ENCODE peak calls at places on chromosomes 11 and 22, in four cellular contexts. P is fibroblast of lung, I is PC-3, D is thyroid gland. G is an unnamed sample.
A peak's percentile ranks its signal among the peaks of the same experiment; 100 is the strongest.

GRCh38 chr22:28931844-28932561 is 48.6 kb downstream of the ZNRF3 start:
- DNase-seq in I (no peak), D (no peak), P (no peak), G (no peak)

GRCh38 chr11:83011333-83012167 is 60.1 kb downstream of the RAB30 start:
- DNase-seq in D (no peak), P (peak; percentile 49), I (no peak), G (no peak)

GRCh38 chr11:48019230-48019584 is 38.8 kb downstream of the PTPRJ start:
- DNase-seq in P (peak; percentile 30), I (no peak), D (peak; percentile 31), G (no peak)

GRCh38 chr11:78820722-78821121 is 246.1 kb upstream of the NARS2 start:
- DNase-seq in D (peak; percentile 82), P (no peak), I (no peak), G (no peak)

GRCh38 chr11:66248903-66249302 is 19.5 kb upstream of the RAB1B start:
- DNase-seq in I (no peak), D (no peak), P (no peak), G (no peak)

GRCh38 chr11:41074318-41074717 is 385.1 kb downstream of the LRRC4C start:
- DNase-seq in P (no peak), I (no peak), D (no peak), G (no peak)

GRCh38 chr11:93131709-93132108 is 66.1 kb downstream of the SLC36A4 start:
- DNase-seq in P (no peak), I (peak; percentile 8), D (no peak), G (no peak)

GRCh38 chr11:71300187-71300586 is 47.8 kb upstream of the SHANK2 start:
- DNase-seq in I (no peak), P (no peak), D (no peak), G (no peak)

GRCh38 chr11:27611946-27612455 is 88.3 kb downstream of the BDNF start:
- DNase-seq in D (no peak), P (no peak), I (no peak), G (no peak)

GRCh38 chr11:41281131-41281742 is 178.2 kb downstream of the LRRC4C start:
- DNase-seq in P (peak; percentile 91), I (peak; percentile 43), D (no peak), G (no peak)

GRCh38 chr11:19660076-19660475 is 52.6 kb upstream of the NAV2 start:
- DNase-seq in I (peak; percentile 97), D (peak; percentile 78), P (peak; percentile 81), G (no peak)

GRCh38 chr11:6705905-6706535 is 22.9 kb upstream of the MRPL17 start:
- DNase-seq in I (peak; percentile 64), D (peak; percentile 45), P (peak; percentile 37), G (no peak)

GRCh38 chr11:112652786-112653390 is 308.3 kb upstream of the NCAM1 start:
- DNase-seq in D (no peak), I (no peak), P (peak; percentile 70), G (no peak)

GRCh38 chr11:112658521-112658920 is 302.7 kb upstream of the NCAM1 start:
- DNase-seq in D (no peak), P (no peak), I (no peak), G (no peak)

GRCh38 chr11:112656772-112657428 is 304.3 kb upstream of the NCAM1 start:
- DNase-seq in I (peak; percentile 12), D (no peak), P (peak; percentile 88), G (no peak)

GRCh38 chr11:112659185-112659584 is 302.0 kb upstream of the NCAM1 start:
- DNase-seq in P (no peak), I (no peak), D (no peak), G (no peak)

DNA sequence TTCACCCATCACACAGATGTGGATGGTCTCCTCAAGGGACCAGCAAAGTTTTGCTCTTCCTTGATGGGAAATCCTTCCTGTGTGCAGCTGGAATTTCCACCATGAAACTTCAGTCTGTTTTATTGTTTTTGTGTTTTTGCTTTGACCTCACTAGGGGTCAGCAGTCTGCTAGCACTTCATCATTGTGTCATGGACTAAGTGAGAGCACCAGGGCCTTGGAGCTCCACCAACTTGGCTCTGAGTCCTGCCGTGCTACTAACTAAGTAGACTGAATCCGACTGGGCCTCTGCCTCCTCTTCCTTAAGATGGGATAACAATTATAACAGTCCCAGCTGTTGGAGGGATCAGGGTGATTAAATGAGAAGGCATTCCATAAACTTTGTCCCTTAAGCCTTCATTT is 305.8 kb upstream of the NCAM1 start:
- DNase-seq in I (no peak), D (peak; percentile 68), P (peak; percentile 88), G (no peak)
- H3K4me1 ChIP-seq in I (no peaks in the 10 kb centered on the region), D (no peaks in the 10 kb centered on the region), P (peaks cover 4% of the 10 kb centered on the region), G (peaks cover 16% of the 10 kb centered on the region)

DNA sequence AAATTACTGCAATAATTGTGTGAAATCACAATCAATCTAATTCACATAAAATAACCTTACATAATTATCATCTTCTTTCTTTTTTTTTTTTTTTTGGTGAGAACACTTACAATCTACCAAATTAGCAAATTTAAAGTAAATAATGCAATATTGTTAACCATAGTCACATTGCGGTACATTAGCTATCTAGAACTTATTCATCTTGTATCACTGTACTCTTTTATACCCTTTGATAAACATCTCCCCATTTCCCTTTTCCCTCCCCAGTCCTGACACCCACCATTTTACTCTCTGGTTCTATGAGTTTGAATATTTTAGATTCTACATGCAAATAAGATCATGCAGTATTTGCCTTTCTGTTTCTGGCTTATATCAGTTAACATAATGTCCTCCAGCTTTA is 24.0 kb upstream of the PRAME start:
- DNase-seq in P (no peak), I (no peak), D (no peak), G (no peak)
- H3K4me1 ChIP-seq in P (no peaks in the 10 kb centered on the region), I (no peaks in the 10 kb centered on the region), D (no peaks in the 10 kb centered on the region), G (no peaks in the 10 kb centered on the region)

GRCh38 chr22:32862936-32863661 is 61.6 kb downstream of the TIMP3 start:
- DNase-seq in I (no peak), D (no peak), P (no peak), G (no peak)
- H3K4me1 ChIP-seq in I (no peaks in the 10 kb centered on the region), D (peaks cover 8% of the 10 kb centered on the region), P (no peaks in the 10 kb centered on the region), G (no peaks in the 10 kb centered on the region)

DNA sequence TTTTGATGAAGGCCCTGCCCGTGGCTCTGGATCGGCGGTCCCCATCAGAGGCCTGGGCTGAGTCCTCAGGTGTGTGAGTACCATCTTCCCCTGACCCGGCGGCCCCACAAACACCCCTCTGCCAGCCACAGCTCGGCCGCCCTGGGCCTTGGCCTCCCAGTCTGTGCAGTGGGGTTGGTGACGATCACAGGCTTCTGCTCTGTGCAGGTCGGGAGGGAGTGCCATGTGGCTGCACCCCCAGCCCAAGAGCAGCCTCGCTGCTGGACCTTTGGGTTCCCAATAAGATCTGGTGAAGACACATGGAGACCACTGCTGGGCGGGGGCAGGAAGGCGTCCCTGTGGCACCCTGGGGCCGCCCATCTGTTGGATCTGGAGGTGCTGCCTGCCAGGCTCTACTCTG is 47.1 kb upstream of the PPARA start:
- DNase-seq in D (no peak), I (no peak), P (no peak), G (no peak)
- H3K4me1 ChIP-seq in D (peaks cover 26% of the 10 kb centered on the region), I (no peaks in the 10 kb centered on the region), P (peaks cover 54% of the 10 kb centered on the region), G (peaks cover 97% of the 10 kb centered on the region)

GRCh38 chr11:31825453-31826391 is 14.6 kb upstream of the PAX6 start:
- DNase-seq in D (no peak), I (no peak), P (no peak), G (no peak)

GRCh38 chr11:31822604-31823371 is 11.7 kb upstream of the PAX6 start:
- DNase-seq in I (no peak), D (no peak), P (no peak), G (peak; percentile 80)

GRCh38 chr11:31826530-31827438 is 15.7 kb upstream of the PAX6 start:
- DNase-seq in D (no peak), P (peak; percentile 13), I (no peak), G (no peak)

GRCh38 chr11:31823372-31824371 is 12.6 kb upstream of the PAX6 start:
- DNase-seq in D (no peak), P (no peak), I (no peak), G (no peak)

GRCh38 chr11:31824791-31825452 is 13.8 kb upstream of the PAX6 start:
- DNase-seq in D (no peak), I (no peak), P (no peak), G (no peak)
- H3K4me1 ChIP-seq in D (no peaks in the 10 kb centered on the region), I (no peaks in the 10 kb centered on the region), P (no peaks in the 10 kb centered on the region), G (peaks cover 14% of the 10 kb centered on the region)

GRCh38 chr11:121567988-121568387 is 115.2 kb upstream of the SORL1-AS1 start:
- DNase-seq in P (no peak), I (peak; percentile 47), D (no peak), G (no peak)
- H3K4me1 ChIP-seq in P (no peaks in the 10 kb centered on the region), I (peaks cover 6% of the 10 kb centered on the region), D (peaks cover 24% of the 10 kb centered on the region), G (no peaks in the 10 kb centered on the region)

GRCh38 chr11:33718441-33718840 is 17.8 kb downstream of the CD59 start:
- DNase-seq in P (no peak), I (no peak), D (no peak), G (no peak)
- H3K4me1 ChIP-seq in P (peaks cover 29% of the 10 kb centered on the region), I (peaks cover 79% of the 10 kb centered on the region), D (peaks cover 12% of the 10 kb centered on the region), G (peaks cover 62% of the 10 kb centered on the region)

DNA sequence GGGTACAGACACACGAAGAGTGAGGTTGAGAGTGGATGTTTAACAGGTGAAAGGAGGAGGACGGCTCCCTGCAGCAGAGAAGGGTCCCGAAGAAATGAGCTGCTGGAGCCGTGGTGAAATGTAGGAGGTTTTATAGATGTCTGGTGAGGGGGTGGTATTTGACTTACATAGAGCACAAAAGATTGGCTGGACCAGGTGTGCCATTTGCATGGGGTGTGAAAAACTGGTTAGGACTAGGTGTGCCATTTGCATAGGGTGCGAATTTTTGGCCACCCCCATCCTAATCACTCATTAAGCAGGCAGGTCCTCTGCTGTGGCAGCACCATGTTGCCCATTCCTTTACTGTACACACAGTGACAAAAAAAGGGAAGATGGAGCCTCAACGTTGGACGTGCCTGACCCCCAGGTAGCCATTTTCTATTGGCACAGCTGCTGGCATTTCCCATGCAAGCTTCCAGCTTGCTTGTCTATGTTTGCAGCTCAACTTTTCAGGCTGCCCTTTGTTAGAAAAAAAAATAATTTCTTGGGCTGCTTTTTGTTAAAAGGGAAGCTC is 581.7 kb upstream of the B3GAT1 start:
- DNase-seq in I (no peak), D (no peak), P (no peak), G (peak; percentile 49)
- H3K4me1 ChIP-seq in I (no peaks in the 10 kb centered on the region), D (no peaks in the 10 kb centered on the region), P (no peaks in the 10 kb centered on the region), G (no peaks in the 10 kb centered on the region)

DNA sequence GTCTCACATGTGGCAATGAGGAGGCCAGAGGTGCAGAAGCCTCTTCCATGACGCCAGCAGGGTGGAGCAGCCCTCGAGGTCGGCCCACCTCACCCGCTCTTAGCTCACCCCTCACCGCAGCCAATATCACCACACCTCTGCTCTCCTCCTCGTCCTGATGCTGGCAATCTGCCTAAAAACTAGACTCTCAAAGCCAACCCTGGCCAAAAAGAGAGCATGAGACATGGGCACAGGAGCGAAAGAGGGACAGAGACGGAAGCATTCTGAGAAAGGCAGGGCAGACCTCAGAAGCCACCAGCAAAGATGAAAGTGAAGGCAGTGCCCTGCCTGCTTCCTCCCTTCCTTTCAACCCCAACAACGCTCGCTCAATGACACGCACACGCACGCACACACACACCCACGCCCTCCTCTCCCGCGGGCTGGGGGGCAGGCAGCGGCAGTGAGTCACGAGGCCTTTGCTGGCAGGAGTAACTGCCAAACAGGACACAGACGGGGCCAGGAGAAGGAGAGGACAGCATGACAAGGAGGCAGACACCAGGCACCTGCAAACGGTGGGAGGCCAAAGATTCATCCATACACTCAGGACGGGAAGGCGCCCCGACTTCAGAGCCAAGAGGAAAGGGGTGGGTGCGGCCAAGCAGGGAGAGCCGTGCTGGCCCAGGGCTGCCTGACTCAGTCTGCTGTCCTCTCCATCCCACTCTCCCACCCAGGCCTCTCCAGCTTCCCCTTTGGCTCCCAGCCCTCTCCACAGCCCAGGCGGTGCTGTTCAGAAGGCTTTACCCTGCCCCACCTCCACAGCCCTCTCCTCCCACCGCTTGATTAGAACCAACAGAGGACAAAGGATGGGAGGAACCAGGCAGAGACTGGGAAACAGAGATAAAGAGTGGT is 11.4 kb downstream of the IGSF9B start:
- DNase-seq in I (peak; percentile 28), P (peak; percentile 79), D (no peak), G (no peak)
- H3K4me1 ChIP-seq in I (no peaks in the 10 kb centered on the region), P (no peaks in the 10 kb centered on the region), D (peaks cover under 1% of the 10 kb centered on the region), G (peaks cover 49% of the 10 kb centered on the region)

G was measured in vagina.